ENCODE peak calls at places on chromosomes 11 and 22, in seven cellular contexts. U is cardiac muscle cell, C is sigmoid colon, M is esophagus squamous epithelium, Y is lower lobe of right lung, W is HepG2, E is GM12865. B is an unnamed sample.

GRCh38 chr11:107928046-107928766 is at the start of gene RAB39A:
- DNase-seq in C (peak), W (peak), E (peak), U (peak), M (peak), Y (peak), B (peak)

GRCh38 chr11:30775123-30775522 is 189.0 kb upstream of the MPPED2 start:
- DNase-seq in W (no peak), C (no peak), U (no peak), M (no peak), E (no peak), Y (no peak), B (no peak)

GRCh38 chr11:62553839-62554361 is 7.3 kb upstream of the AHNAK start:
- DNase-seq in Y (no peak), M (no peak), U (no peak), C (no peak), E (no peak), W (no peak), B (no peak)

GRCh38 chr22:27504360-27504759 is 297.2 kb downstream of the MN1 start:
- DNase-seq in Y (no peak), M (no peak), W (no peak), U (no peak), E (no peak), C (no peak), B (no peak)

GRCh38 chr11:129013737-129014475 is 71.2 kb upstream of the TP53AIP1 start:
- DNase-seq in U (no peak), M (no peak), Y (no peak), E (no peak), W (no peak), C (no peak), B (no peak)

GRCh38 chr11:19714387-19715363 is 2.0 kb downstream of the NAV2 start:
- DNase-seq in Y (peak), M (no peak), W (no peak), E (no peak), C (peak), U (peak), B (peak)

GRCh38 chr11:123738374-123738773 is 3.1 kb downstream of the ZNF202 start:
- DNase-seq in M (no peak), C (no peak), W (no peak), Y (no peak), U (no peak), E (no peak), B (no peak)

GRCh38 chr11:27347949-27348879 is 14.8 kb downstream of the CCDC34 start:
- DNase-seq in U (no peak), Y (no peak), C (no peak), W (no peak), E (no peak), M (no peak), B (no peak)

GRCh38 chr11:12211331-12212065 is 101.1 kb downstream of the MICAL2 start:
- DNase-seq in E (peak), M (no peak), C (no peak), W (no peak), U (no peak), Y (no peak), B (no peak)

GRCh38 chr11:67452141-67452952 is at the start of gene GPR152:
- DNase-seq in M (no peak), C (no peak), E (no peak), W (no peak), U (no peak), Y (no peak), B (no peak)
- TF ChIP-seq CTCF in M (no peak), C (no peak), E (no peak), W (peak), U (no peak), Y (peak), B (peak)

DNA sequence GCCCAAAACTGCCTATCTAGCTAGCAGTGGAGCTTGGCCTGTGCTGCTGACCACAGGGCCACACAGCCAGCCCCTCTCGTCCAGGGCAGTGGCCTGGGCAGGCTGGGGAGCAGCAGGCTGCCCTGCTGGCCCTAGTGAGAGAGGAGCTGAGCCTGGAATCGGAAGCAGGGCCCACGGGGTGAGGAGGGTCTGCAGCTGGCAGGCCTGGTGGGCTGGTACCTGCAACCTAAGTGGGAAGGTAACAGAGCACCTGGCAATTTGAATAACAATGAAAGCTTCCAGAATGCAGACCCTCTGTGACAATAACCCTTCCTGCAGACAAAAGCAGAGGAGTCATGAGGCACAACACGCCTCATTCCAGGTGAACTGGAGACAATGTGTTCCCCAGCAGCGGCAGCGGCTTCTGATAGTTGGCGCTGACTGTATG is 31.8 kb upstream of the RFPL3 start:
- DNase-seq in Y (no peak), E (no peak), U (no peak), C (no peak), M (no peak), W (no peak), B (no peak)
- TF ChIP-seq CTCF in Y (no peak), E (no peak), U (no peak), C (no peak), M (no peak), W (no peak), B (no peak)

DNA sequence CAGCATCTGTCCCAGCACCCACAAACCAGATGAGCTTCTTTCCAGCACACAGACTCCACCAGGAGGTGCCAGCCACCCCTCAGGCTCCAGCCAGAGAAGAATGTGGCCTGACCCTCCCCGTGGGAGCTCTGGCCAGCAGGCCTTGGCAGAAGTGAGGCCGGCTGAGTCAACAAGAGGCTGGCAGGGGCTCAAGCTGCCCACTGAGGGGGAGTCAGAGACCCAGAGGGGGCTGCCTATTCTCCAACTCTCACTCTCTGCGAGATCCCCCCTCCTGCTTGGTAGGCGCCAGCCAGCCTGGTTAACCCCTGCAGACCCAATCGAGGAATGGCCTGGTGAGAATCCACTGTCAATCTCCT is 10.6 kb upstream of the CDC42EP1 start:
- DNase-seq in Y (peak), W (no peak), M (no peak), C (no peak), E (no peak), U (peak), B (peak)
- TF ChIP-seq CTCF in Y (peak), W (peak), M (no peak), C (no peak), E (no peak), U (peak), B (peak)

GRCh38 chr22:22591348-22592299 is 32.6 kb upstream of the PRAME start:
- DNase-seq in W (no peak), Y (no peak), C (no peak), U (peak), M (no peak), E (no peak), B (no peak)
- TF ChIP-seq CTCF in W (no peak), Y (no peak), C (no peak), U (no peak), M (no peak), E (no peak), B (no peak)

DNA sequence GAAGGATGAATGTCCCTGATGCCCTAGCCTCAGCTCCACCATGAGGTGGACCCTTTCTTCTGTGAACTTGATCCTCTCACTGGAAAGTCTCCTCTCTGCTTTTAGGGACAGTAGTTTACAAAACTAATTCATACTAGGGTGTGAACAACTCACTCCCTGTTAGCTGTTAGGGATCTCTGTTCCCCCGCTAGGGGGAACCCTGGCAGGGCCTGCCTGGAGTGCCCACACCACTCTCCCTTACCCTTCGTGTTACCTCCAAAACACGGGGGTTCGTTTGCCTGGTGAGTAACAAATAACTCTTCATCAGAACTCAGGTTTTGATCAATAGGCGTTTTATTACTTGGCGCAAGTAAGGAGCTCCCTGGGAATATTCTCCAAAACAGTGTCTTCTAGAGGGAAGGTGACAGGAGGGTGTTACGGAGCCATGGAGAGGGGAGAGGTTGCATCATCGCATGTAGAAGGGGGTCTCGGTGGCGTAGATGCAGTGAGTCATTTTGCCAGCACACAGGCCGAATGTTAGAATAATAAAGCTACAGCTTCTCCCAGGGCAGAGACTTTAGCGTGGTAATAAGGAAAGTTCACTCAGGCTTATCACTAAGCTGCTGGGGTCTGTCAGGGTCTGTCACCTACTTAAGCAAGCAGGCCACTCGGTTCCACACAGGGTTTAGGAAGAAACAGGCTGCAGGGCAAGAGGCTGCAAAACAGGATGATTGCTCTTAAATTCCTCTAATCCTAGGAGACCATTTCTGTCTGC is 45.8 kb downstream of the C11orf96 start:
- DNase-seq in U (peak), W (no peak), E (no peak), C (no peak), Y (no peak), M (no peak), B (no peak)
- TF ChIP-seq CTCF in U (peak), W (peak), E (no peak), C (no peak), Y (peak), M (no peak), B (peak)

DNA sequence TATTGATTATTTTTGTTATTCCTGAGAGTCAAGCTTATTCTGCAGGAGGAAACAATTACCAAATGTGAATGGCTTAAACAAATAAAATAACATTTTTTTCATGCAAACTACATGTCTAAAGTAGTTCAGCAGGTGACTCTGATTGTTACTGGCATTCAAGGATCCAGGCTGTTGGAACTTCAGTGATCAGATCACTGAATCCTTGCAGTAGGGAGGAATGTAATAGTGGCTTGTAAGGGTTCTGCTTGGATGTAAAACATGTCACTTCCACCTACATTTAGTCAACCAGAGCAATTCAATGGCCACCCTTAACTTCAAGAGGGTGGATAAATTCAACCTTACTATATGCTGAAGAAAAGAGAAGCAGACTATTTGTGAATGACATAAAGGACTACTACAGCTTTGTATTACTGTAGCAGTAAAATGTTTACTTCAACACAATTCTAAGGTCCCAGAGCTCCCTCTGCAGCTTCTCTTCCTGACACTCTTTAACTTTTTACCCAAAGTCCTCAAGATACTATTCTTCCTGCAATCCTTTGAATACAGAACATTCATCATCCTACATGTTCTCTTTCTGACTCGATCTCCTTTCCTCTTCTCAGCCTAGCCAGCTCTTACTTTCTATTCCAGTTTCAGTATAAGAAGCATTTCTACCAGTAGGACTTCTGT is 284.0 kb downstream of the LRRC4C start:
- DNase-seq in U (no peak), E (peak), Y (no peak), W (no peak), M (no peak), C (no peak), B (no peak)
- TF ChIP-seq CTCF in U (no peak), E (no peak), Y (no peak), W (peak), M (no peak), C (no peak), B (no peak)

B was measured in heart right ventricle.